ENCODE peak calls at places on chromosomes 16 and 17, in eight cellular contexts. One of them, this sample, is unnamed.

GRCh38 chr16:88383401-88384221 is 852 bp downstream of the ZNF469 start:
- DNase-seq in activated naive CD4-positive, alpha-beta T cell: no peak
- DNase-seq in GM23338: peak
- DNase-seq in stimulated activated CD8-positive, alpha-beta memory T cell treated with anti-CD3 and anti-CD28 coated beads, Interleukin-7, amount 100 ng/mL, for 1 hour: no peak
- DNase-seq in anterior cingulate cortex: peak
- DNase-seq in foreskin fibroblast: peak
- DNase-seq in EH: peak
- DNase-seq in GM04503: no peak
- DNase-seq in this sample: peak

GRCh38 chr16:85459529-85460251 is 153.4 kb upstream of the GSE1 start:
- DNase-seq in activated naive CD4-positive, alpha-beta T cell: no peak
- DNase-seq in GM23338: no peak
- DNase-seq in stimulated activated CD8-positive, alpha-beta memory T cell treated with anti-CD3 and anti-CD28 coated beads, Interleukin-7, amount 100 ng/mL, for 1 hour: no peak
- DNase-seq in anterior cingulate cortex: no peak
- DNase-seq in foreskin fibroblast: peak
- DNase-seq in EH: no peak
- DNase-seq in GM04503: no peak
- DNase-seq in this sample: no peak

GRCh38 chr16:73040136-73040535 is 7.8 kb downstream of the ZFHX3 start:
- DNase-seq in activated naive CD4-positive, alpha-beta T cell: no peak
- DNase-seq in GM23338: peak
- DNase-seq in stimulated activated CD8-positive, alpha-beta memory T cell treated with anti-CD3 and anti-CD28 coated beads, Interleukin-7, amount 100 ng/mL, for 1 hour: no peak
- DNase-seq in anterior cingulate cortex: no peak
- DNase-seq in foreskin fibroblast: no peak
- DNase-seq in EH: no peak
- DNase-seq in GM04503: no peak
- DNase-seq in this sample: no peak

GRCh38 chr17:61594294-61594825 is 3.3 kb upstream of the NACA2 start:
- DNase-seq in activated naive CD4-positive, alpha-beta T cell: no peak
- DNase-seq in GM23338: no peak
- DNase-seq in stimulated activated CD8-positive, alpha-beta memory T cell treated with anti-CD3 and anti-CD28 coated beads, Interleukin-7, amount 100 ng/mL, for 1 hour: no peak
- DNase-seq in anterior cingulate cortex: no peak
- DNase-seq in foreskin fibroblast: no peak
- DNase-seq in EH: peak
- DNase-seq in GM04503: no peak
- DNase-seq in this sample: peak

GRCh38 chr16:79320956-79321355 is 279.6 kb downstream of the MAF start:
- DNase-seq in activated naive CD4-positive, alpha-beta T cell: no peak
- DNase-seq in GM23338: no peak
- DNase-seq in stimulated activated CD8-positive, alpha-beta memory T cell treated with anti-CD3 and anti-CD28 coated beads, Interleukin-7, amount 100 ng/mL, for 1 hour: no peak
- DNase-seq in anterior cingulate cortex: no peak
- DNase-seq in foreskin fibroblast: no peak
- DNase-seq in EH: no peak
- DNase-seq in GM04503: no peak
- DNase-seq in this sample: no peak

GRCh38 chr17:32621612-32622312 is 135.0 kb downstream of the CDK5R1 start:
- DNase-seq in activated naive CD4-positive, alpha-beta T cell: no peak
- DNase-seq in GM23338: peak
- DNase-seq in stimulated activated CD8-positive, alpha-beta memory T cell treated with anti-CD3 and anti-CD28 coated beads, Interleukin-7, amount 100 ng/mL, for 1 hour: no peak
- DNase-seq in anterior cingulate cortex: no peak
- DNase-seq in foreskin fibroblast: no peak
- DNase-seq in EH: peak
- DNase-seq in GM04503: no peak
- DNase-seq in this sample: no peak

GRCh38 chr17:37147301-37147812 is 198.6 kb downstream of the AATF start:
- DNase-seq in activated naive CD4-positive, alpha-beta T cell: no peak
- DNase-seq in GM23338: no peak
- DNase-seq in stimulated activated CD8-positive, alpha-beta memory T cell treated with anti-CD3 and anti-CD28 coated beads, Interleukin-7, amount 100 ng/mL, for 1 hour: no peak
- DNase-seq in anterior cingulate cortex: no peak
- DNase-seq in foreskin fibroblast: peak
- DNase-seq in EH: peak
- DNase-seq in GM04503: no peak
- DNase-seq in this sample: peak

GRCh38 chr17:38601539-38602351 is 4.0 kb downstream of the SRCIN1 start:
- DNase-seq in activated naive CD4-positive, alpha-beta T cell: no peak
- DNase-seq in GM23338: peak
- DNase-seq in stimulated activated CD8-positive, alpha-beta memory T cell treated with anti-CD3 and anti-CD28 coated beads, Interleukin-7, amount 100 ng/mL, for 1 hour: no peak
- DNase-seq in anterior cingulate cortex: no peak
- DNase-seq in foreskin fibroblast: no peak
- DNase-seq in EH: peak
- DNase-seq in GM04503: no peak
- DNase-seq in this sample: no peak

GRCh38 chr17:70235252-70235651 is 65.9 kb downstream of the KCNJ2 start:
- DNase-seq in activated naive CD4-positive, alpha-beta T cell: no peak
- DNase-seq in GM23338: no peak
- DNase-seq in stimulated activated CD8-positive, alpha-beta memory T cell treated with anti-CD3 and anti-CD28 coated beads, Interleukin-7, amount 100 ng/mL, for 1 hour: no peak
- DNase-seq in anterior cingulate cortex: no peak
- DNase-seq in foreskin fibroblast: no peak
- DNase-seq in EH: no peak
- DNase-seq in GM04503: no peak
- DNase-seq in this sample: no peak

GRCh38 chr16:83365166-83365565 is 442.6 kb upstream of the HSBP1 start:
- DNase-seq in activated naive CD4-positive, alpha-beta T cell: no peak
- DNase-seq in GM23338: no peak
- DNase-seq in stimulated activated CD8-positive, alpha-beta memory T cell treated with anti-CD3 and anti-CD28 coated beads, Interleukin-7, amount 100 ng/mL, for 1 hour: no peak
- DNase-seq in anterior cingulate cortex: no peak
- DNase-seq in foreskin fibroblast: peak
- DNase-seq in EH: no peak
- DNase-seq in GM04503: no peak
- DNase-seq in this sample: no peak

GRCh38 chr17:34641368-34641767 is 62.0 kb downstream of the TMEM132E start:
- DNase-seq in activated naive CD4-positive, alpha-beta T cell: no peak
- DNase-seq in GM23338: no peak
- DNase-seq in stimulated activated CD8-positive, alpha-beta memory T cell treated with anti-CD3 and anti-CD28 coated beads, Interleukin-7, amount 100 ng/mL, for 1 hour: no peak
- DNase-seq in anterior cingulate cortex: no peak
- DNase-seq in foreskin fibroblast: no peak
- DNase-seq in EH: no peak
- DNase-seq in GM04503: no peak
- DNase-seq in this sample: no peak

GRCh38 chr16:48862087-48862532 is 252.1 kb upstream of the N4BP1 start:
- DNase-seq in activated naive CD4-positive, alpha-beta T cell: no peak
- DNase-seq in GM23338: peak
- DNase-seq in stimulated activated CD8-positive, alpha-beta memory T cell treated with anti-CD3 and anti-CD28 coated beads, Interleukin-7, amount 100 ng/mL, for 1 hour: no peak
- DNase-seq in anterior cingulate cortex: no peak
- DNase-seq in foreskin fibroblast: peak
- DNase-seq in EH: peak
- DNase-seq in GM04503: peak
- DNase-seq in this sample: peak

GRCh38 chr17:41775394-41776226 is 10.9 kb downstream of the JUP start:
- DNase-seq in activated naive CD4-positive, alpha-beta T cell: no peak
- DNase-seq in GM23338: peak
- DNase-seq in stimulated activated CD8-positive, alpha-beta memory T cell treated with anti-CD3 and anti-CD28 coated beads, Interleukin-7, amount 100 ng/mL, for 1 hour: no peak
- DNase-seq in anterior cingulate cortex: no peak
- DNase-seq in foreskin fibroblast: no peak
- DNase-seq in EH: no peak
- DNase-seq in GM04503: no peak
- DNase-seq in this sample: no peak

GRCh38 chr17:56064506-56064905 is 88.8 kb upstream of the ANKFN1 start:
- DNase-seq in activated naive CD4-positive, alpha-beta T cell: no peak
- DNase-seq in GM23338: peak
- DNase-seq in stimulated activated CD8-positive, alpha-beta memory T cell treated with anti-CD3 and anti-CD28 coated beads, Interleukin-7, amount 100 ng/mL, for 1 hour: no peak
- DNase-seq in anterior cingulate cortex: no peak
- DNase-seq in foreskin fibroblast: no peak
- DNase-seq in EH: no peak
- DNase-seq in GM04503: no peak
- DNase-seq in this sample: no peak

GRCh38 chr17:8237886-8238285 is 10.0 kb downstream of the CTC1 start:
- DNase-seq in activated naive CD4-positive, alpha-beta T cell: no peak
- DNase-seq in GM23338: no peak
- DNase-seq in stimulated activated CD8-positive, alpha-beta memory T cell treated with anti-CD3 and anti-CD28 coated beads, Interleukin-7, amount 100 ng/mL, for 1 hour: no peak
- DNase-seq in anterior cingulate cortex: no peak
- DNase-seq in foreskin fibroblast: no peak
- DNase-seq in EH: no peak
- DNase-seq in GM04503: no peak
- DNase-seq in this sample: no peak

GRCh38 chr17:65115721-65116312 is 21.4 kb upstream of the RGS9 start:
- DNase-seq in activated naive CD4-positive, alpha-beta T cell: no peak
- DNase-seq in GM23338: no peak
- DNase-seq in stimulated activated CD8-positive, alpha-beta memory T cell treated with anti-CD3 and anti-CD28 coated beads, Interleukin-7, amount 100 ng/mL, for 1 hour: no peak
- DNase-seq in anterior cingulate cortex: no peak
- DNase-seq in foreskin fibroblast: no peak
- DNase-seq in EH: no peak
- DNase-seq in GM04503: no peak
- DNase-seq in this sample: no peak

GRCh38 chr16:11067266-11067665 is 122.9 kb downstream of the CLEC16A start:
- DNase-seq in activated naive CD4-positive, alpha-beta T cell: no peak
- DNase-seq in GM23338: no peak
- DNase-seq in stimulated activated CD8-positive, alpha-beta memory T cell treated with anti-CD3 and anti-CD28 coated beads, Interleukin-7, amount 100 ng/mL, for 1 hour: no peak
- DNase-seq in anterior cingulate cortex: no peak
- DNase-seq in foreskin fibroblast: no peak
- DNase-seq in EH: no peak
- DNase-seq in GM04503: no peak
- DNase-seq in this sample: no peak

GRCh38 chr17:81941484-81942166 is 4.5 kb upstream of the PYCR1 start:
- DNase-seq in activated naive CD4-positive, alpha-beta T cell: no peak
- DNase-seq in GM23338: peak
- DNase-seq in stimulated activated CD8-positive, alpha-beta memory T cell treated with anti-CD3 and anti-CD28 coated beads, Interleukin-7, amount 100 ng/mL, for 1 hour: no peak
- DNase-seq in anterior cingulate cortex: peak
- DNase-seq in foreskin fibroblast: no peak
- DNase-seq in EH: no peak
- DNase-seq in GM04503: no peak
- DNase-seq in this sample: no peak

GRCh38 chr17:7043544-7044268 is at the start of gene SLC16A11:
- DNase-seq in activated naive CD4-positive, alpha-beta T cell: no peak
- DNase-seq in GM23338: peak
- DNase-seq in stimulated activated CD8-positive, alpha-beta memory T cell treated with anti-CD3 and anti-CD28 coated beads, Interleukin-7, amount 100 ng/mL, for 1 hour: no peak
- DNase-seq in anterior cingulate cortex: peak
- DNase-seq in foreskin fibroblast: peak
- DNase-seq in EH: peak
- DNase-seq in GM04503: no peak
- DNase-seq in this sample: no peak

This sample was measured in Caki2.